ENCODE peak calls at places on chromosomes 13 and 19, in seven cellular contexts. C, S, Q, W, A, V and K are unnamed samples. For H3K27me3, the result is how much of the 10 kb centered on the place peaks cover.

GRCh38 chr19:43505941-43506340 is 1.4 kb upstream of the PHLDB3 start:
- DNase-seq in V (no peak), W (no peak), C (no peak), S (no peak), A (no peak), Q (no peak), K (no peak)

GRCh38 chr19:14361824-14362223 is 19.4 kb upstream of the ADGRE5 start:
- DNase-seq in W (no peak), S (no peak), V (no peak), C (no peak), A (no peak), Q (peak), K (no peak)

GRCh38 chr13:42384265-42384664 is 112.3 kb downstream of the AKAP11 start:
- DNase-seq in C (no peak), V (no peak), S (no peak), W (no peak), Q (no peak), A (no peak), K (no peak)

GRCh38 chr13:26759907-26760834 is at the start of gene GPR12:
- DNase-seq in S (no peak), C (no peak), Q (peak), A (no peak), W (no peak), V (no peak), K (no peak)

GRCh38 chr13:97911311-97912138 is 42.0 kb upstream of the IPO5 start:
- DNase-seq in C (no peak), W (no peak), S (no peak), Q (peak), V (no peak), A (peak), K (no peak)

GRCh38 chr19:2385053-2385721 is 25.1 kb downstream of the TMPRSS9 start:
- DNase-seq in V (peak), W (no peak), C (no peak), Q (peak), A (peak), S (peak), K (peak)

GRCh38 chr19:56840452-56841193 is at the start of the genes PEG3 and ZIM2:
- DNase-seq in W (peak), S (peak), V (no peak), A (no peak), Q (peak), C (peak), K (no peak)

GRCh38 chr19:35251456-35251855 is 2.7 kb downstream of the LSR start:
- DNase-seq in C (no peak), Q (no peak), V (no peak), A (no peak), W (no peak), S (no peak), K (no peak)

GRCh38 chr19:13132471-13133166 is 14.6 kb downstream of the NACC1 start:
- DNase-seq in Q (peak), V (no peak), W (no peak), A (peak), S (no peak), C (no peak), K (no peak)

GRCh38 chr13:64767054-64767453 is 2463.1 kb downstream of the PCDH9 start:
- DNase-seq in V (no peak), C (no peak), Q (no peak), A (no peak), W (no peak), S (no peak), K (no peak)

GRCh38 chr19:38452430-38453366 is 19.2 kb downstream of the RYR1 start:
- DNase-seq in Q (no peak), S (peak), V (no peak), A (no peak), C (no peak), W (no peak), K (no peak)

GRCh38 chr19:28010656-28011055 is 1202.3 kb downstream of the UQCRFS1 start:
- DNase-seq in S (no peak), W (no peak), Q (peak), V (no peak), A (no peak), C (no peak), K (no peak)

GRCh38 chr13:112072531-112073244 is 5.7 kb downstream of the SOX1 start:
- DNase-seq in S (no peak), A (no peak), Q (no peak), W (no peak), C (no peak), V (no peak), K (peak)

GRCh38 chr19:48461651-48461981 is 6.2 kb downstream of the KCNJ14 start:
- DNase-seq in C (no peak), V (no peak), S (peak), Q (no peak), W (no peak), A (no peak), K (no peak)

DNA sequence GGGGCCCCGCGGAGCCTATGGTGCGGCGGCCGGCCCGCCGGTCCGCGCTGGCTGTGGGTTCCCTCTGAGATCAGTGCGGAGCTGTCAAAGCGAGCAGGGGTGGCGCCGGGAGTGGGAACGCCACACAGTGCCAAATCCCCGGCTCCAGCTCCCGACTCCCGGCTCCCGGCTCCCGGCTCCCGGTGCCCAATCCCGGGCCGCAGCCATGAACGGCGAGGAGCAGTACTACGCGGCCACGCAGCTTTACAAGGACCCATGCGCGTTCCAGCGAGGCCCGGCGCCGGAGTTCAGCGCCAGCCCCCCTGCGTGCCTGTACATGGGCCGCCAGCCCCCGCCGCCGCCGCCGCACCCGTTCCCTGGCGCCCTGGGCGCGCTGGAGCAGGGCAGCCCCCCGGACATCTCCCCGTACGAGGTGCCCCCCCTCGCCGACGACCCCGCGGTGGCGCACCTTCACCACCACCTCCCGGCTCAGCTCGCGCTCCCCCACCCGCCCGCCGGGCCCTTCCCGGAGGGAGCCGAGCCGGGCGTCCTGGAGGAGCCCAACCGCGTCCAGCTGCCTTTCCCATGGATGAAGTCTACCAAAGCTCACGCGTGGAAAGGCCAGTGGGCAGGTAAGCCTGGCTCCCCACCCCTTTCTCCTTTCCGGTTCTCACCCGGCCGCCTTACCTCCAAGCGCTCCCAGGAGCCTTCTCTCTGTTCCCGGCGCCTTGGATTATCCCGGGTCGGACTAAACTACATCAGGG is at the start of gene PDX1:
- DNase-seq in A (no peak), Q (no peak), C (peak), S (no peak), V (no peak), W (no peak), K (no peak)
- H3K27me3 ChIP-seq in A (half or more), Q (half or more), C (half or more), S (under half), V (half or more), W (under half), K (half or more)

DNA sequence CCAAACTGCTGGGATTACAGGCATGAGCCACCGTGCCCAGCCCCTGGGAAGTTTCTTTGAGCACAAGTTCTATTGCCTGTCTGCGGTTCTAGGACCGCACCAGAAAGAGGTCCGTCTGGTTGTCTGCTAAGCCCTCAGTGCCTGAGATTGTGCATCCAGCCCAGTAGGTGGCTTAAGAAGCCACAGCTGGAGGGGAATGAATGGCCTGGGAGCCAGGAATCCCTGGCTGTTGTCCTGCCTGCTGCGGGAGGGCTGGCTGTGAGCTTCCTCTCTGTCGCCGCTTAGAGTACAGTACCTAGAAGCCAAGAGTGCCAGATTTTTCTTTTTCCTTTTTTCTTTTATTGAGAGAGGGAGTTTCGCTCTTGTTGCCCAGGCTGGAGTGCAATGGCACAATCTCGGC is 4.2 kb upstream of the TYK2 start:
- DNase-seq in A (no peak), Q (no peak), C (no peak), S (no peak), W (no peak), V (no peak), K (no peak)
- H3K4me3 ChIP-seq in A (no peak), Q (no peak), C (no peak), S (no peak), W (no peak), V (no peak), K (no peak)

DNA sequence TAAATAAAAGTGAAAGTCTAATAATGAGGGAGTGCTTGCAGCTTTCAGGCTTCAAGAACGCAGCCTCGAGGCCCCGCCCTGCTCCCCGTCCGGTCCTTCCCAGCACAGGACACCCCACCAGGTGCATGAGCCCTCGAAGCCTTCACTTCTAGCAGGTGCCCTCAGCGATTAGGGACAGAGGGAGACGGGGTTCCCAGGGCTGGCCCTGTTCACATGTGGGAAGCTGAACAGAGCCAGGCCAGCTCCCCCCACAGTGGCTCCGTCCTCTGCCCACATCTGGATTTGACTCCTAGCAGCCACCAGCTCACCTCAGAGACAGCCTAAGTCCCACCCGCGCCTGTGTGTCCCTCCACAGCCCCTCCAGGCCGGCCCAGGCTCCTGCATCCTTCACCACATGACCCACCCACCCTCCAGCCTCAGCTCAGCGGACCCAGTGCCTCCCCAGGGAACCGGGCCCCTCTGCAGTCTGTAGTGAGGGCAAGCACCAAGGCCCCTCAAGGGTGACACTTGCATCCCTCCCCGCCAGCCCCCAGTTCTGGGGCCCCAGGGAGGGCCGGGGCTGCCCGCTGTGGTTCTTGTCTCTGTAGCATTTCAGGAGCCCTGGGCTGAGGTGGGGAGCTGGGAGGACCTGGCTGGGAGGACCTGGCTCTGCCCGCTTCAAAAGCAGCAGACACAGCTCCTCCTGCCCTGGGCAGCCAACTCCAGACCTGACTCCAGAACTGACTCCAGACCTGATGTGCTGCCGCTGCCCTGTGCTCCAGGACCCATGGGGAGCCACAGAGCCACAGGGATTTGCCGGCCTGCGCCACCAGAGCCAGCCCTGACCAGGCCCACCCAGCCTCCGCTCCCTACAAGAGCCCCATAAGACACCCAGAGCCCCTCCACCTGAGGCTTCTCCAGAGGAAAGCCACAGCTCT is 27.3 kb downstream of the GPX4 start:
- DNase-seq in W (no peak), S (no peak), Q (peak), A (no peak), V (no peak), C (no peak), K (no peak)
- H3K27ac ChIP-seq in W (peak), S (peak), Q (peak), A (peak), V (peak), C (peak), K (peak)

DNA sequence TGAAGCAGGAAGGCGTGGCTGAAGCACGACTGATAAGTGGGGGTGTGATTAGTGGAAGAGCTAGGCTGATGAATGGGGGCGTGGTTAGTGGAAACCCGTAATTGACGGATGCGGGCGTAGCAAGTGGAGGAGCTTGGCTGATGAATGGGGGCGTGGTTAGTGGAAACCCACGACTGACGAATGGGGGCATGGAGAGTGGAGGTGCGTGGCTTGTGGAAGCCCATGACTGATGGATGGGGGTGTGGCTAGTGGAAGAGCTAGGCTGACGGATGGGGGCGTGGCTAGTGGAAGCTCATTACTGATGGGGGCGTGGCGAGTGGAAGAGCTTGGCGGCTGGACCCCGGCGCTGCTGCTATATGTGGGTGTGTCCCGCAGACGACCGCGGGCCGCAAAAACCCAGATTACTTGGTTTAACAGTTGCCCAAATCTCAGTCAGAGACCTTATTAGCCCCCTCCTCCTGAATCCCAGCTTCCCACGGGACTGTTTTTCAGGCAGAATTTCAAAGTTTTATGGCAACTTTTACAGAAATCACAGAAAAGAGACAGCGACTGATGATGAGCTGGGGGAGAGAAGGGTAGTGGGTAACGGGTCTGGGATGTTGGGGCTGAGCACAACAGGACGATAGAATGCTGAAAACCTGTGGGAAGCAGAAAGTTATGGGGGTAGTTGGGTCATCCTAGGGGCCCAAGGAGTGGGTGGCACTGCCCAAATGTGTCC is 9.0 kb upstream of the MEIS3 start:
- DNase-seq in W (peak), C (peak), V (peak), S (peak), A (peak), Q (peak), K (peak)
- H3K27me3 ChIP-seq in W (under half), C (half or more), V (under half), S (under half), A (under half), Q (under half), K (under half)

GRCh38 chr19:36915992-36916830 is at the start of the genes ZNF568 and ZNF829:
- DNase-seq in V (peak), Q (peak), S (peak), W (peak), A (peak), C (peak), K (peak)
- H3K4me3 ChIP-seq in V (peak), Q (peak), S (peak), W (peak), A (peak), C (peak), K (peak)

GRCh38 chr13:67224148-67224846 is 5.8 kb downstream of the PCDH9 start:
- DNase-seq in S (peak), Q (peak), C (peak), A (peak), V (peak), W (peak), K (peak)

GRCh38 chr13:67225252-67226159 is 4.6 kb downstream of the PCDH9 start:
- DNase-seq in A (no peak), V (no peak), Q (no peak), S (peak), C (no peak), W (no peak), K (no peak)

GRCh38 chr13:67223024-67223423 is 7.1 kb downstream of the PCDH9 start:
- DNase-seq in Q (peak), S (no peak), V (no peak), C (no peak), A (peak), W (no peak), K (no peak)

GRCh38 chr13:67221630-67222226 is 8.4 kb downstream of the PCDH9 start:
- DNase-seq in Q (peak), S (no peak), A (no peak), W (no peak), C (no peak), V (no peak), K (no peak)

DNA sequence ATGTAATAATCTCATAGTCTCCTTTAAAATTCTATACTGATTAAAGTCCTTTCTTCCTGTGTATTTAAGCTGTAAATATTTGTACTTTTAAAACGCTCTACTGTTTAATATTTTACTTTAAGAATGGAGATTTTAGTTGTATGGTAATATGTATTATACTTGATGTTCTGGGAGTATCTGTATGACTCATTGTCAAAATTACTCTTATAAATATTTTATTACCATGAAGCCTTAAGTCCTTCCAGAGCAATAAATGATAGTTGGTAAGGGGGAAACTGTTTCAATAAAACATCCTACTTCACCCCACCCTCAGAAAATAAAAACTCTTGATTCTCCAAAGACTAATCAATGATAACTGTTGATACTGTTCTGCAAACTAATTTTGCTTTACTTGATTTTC is 6.4 kb downstream of the PCDH9 start:
- DNase-seq in C (no peak), W (no peak), A (peak), V (no peak), Q (no peak), S (no peak), K (no peak)
- H3K27ac ChIP-seq in C (peak), W (no peak), A (no peak), V (no peak), Q (no peak), S (no peak), K (no peak)

GRCh38 chr13:27923794-27924528 is 4.2 kb downstream of the PDX1 start:
- DNase-seq in W (no peak), C (no peak), V (peak), Q (no peak), S (no peak), A (no peak), K (no peak)

GRCh38 chr13:27921421-27921960 is 1.7 kb downstream of the PDX1 start:
- DNase-seq in C (no peak), S (no peak), V (no peak), W (no peak), A (no peak), Q (no peak), K (no peak)

GRCh38 chr13:27921961-27922910 is 2.4 kb downstream of the PDX1 start:
- DNase-seq in Q (no peak), S (no peak), C (no peak), W (no peak), A (no peak), V (no peak), K (no peak)

GRCh38 chr13:27924529-27925141 is 4.8 kb downstream of the PDX1 start:
- DNase-seq in A (no peak), W (no peak), C (no peak), V (no peak), S (no peak), Q (no peak), K (no peak)

GRCh38 chr13:27922974-27923612 is 3.3 kb downstream of the PDX1 start:
- DNase-seq in Q (no peak), S (no peak), W (no peak), A (no peak), V (no peak), C (no peak), K (no peak)
- H3K27me3 ChIP-seq in Q (half or more), S (under half), W (under half), A (half or more), V (half or more), C (half or more), K (half or more)